ENCODE peak calls at places on chromosomes 12 and 14, in five cellular contexts. One of them, this sample, is unnamed.

GRCh38 chr12:66548338-66549049 is 130.4 kb downstream of the GRIP1 start:
- DNase-seq in astrocyte of the cerebellum: no peak
- DNase-seq in cardiac muscle cell: no peak
- DNase-seq in neural progenitor cell: peak
- DNase-seq in epithelial cell of proximal tubule: no peak
- DNase-seq in this sample: no peak

GRCh38 chr12:120238839-120239445 is 26.6 kb downstream of the PXN start:
- DNase-seq in astrocyte of the cerebellum: no peak
- DNase-seq in cardiac muscle cell: no peak
- DNase-seq in neural progenitor cell: no peak
- DNase-seq in epithelial cell of proximal tubule: no peak
- DNase-seq in this sample: no peak

GRCh38 chr12:80954857-80955520 is 17.3 kb upstream of the LIN7A start:
- DNase-seq in astrocyte of the cerebellum: no peak
- DNase-seq in cardiac muscle cell: peak
- DNase-seq in neural progenitor cell: no peak
- DNase-seq in epithelial cell of proximal tubule: no peak
- DNase-seq in this sample: no peak

GRCh38 chr14:103624860-103625259 is 4.2 kb upstream of the KLC1 start:
- DNase-seq in astrocyte of the cerebellum: no peak
- DNase-seq in cardiac muscle cell: no peak
- DNase-seq in neural progenitor cell: peak
- DNase-seq in epithelial cell of proximal tubule: no peak
- DNase-seq in this sample: peak

GRCh38 chr14:77882098-77882497 is 82.2 kb downstream of the ADCK1 start:
- DNase-seq in astrocyte of the cerebellum: no peak
- DNase-seq in cardiac muscle cell: peak
- DNase-seq in neural progenitor cell: no peak
- DNase-seq in epithelial cell of proximal tubule: no peak
- DNase-seq in this sample: no peak

GRCh38 chr12:119463211-119463914 is 128.8 kb downstream of the CCDC60 start:
- DNase-seq in astrocyte of the cerebellum: no peak
- DNase-seq in cardiac muscle cell: peak
- DNase-seq in neural progenitor cell: no peak
- DNase-seq in epithelial cell of proximal tubule: no peak
- DNase-seq in this sample: no peak

GRCh38 chr14:81246561-81247270 is 26.0 kb upstream of the GTF2A1 start:
- DNase-seq in astrocyte of the cerebellum: no peak
- DNase-seq in cardiac muscle cell: no peak
- DNase-seq in neural progenitor cell: no peak
- DNase-seq in epithelial cell of proximal tubule: no peak
- DNase-seq in this sample: no peak

GRCh38 chr14:75604979-75605825 is 26.8 kb downstream of the FLVCR2 start:
- DNase-seq in astrocyte of the cerebellum: no peak
- DNase-seq in cardiac muscle cell: no peak
- DNase-seq in neural progenitor cell: no peak
- DNase-seq in epithelial cell of proximal tubule: peak
- DNase-seq in this sample: peak

GRCh38 chr12:106149096-106149784 is 10.5 kb upstream of the NUAK1 start:
- DNase-seq in astrocyte of the cerebellum: no peak
- DNase-seq in cardiac muscle cell: peak
- DNase-seq in neural progenitor cell: peak
- DNase-seq in epithelial cell of proximal tubule: no peak
- DNase-seq in this sample: peak

GRCh38 chr12:119780786-119781434 is 96.2 kb downstream of the CIT start:
- DNase-seq in astrocyte of the cerebellum: peak
- DNase-seq in cardiac muscle cell: peak
- DNase-seq in neural progenitor cell: peak
- DNase-seq in epithelial cell of proximal tubule: no peak
- DNase-seq in this sample: peak

GRCh38 chr12:71721781-71722511 is 32.7 kb upstream of the RAB21 start:
- DNase-seq in astrocyte of the cerebellum: no peak
- DNase-seq in cardiac muscle cell: no peak
- DNase-seq in neural progenitor cell: no peak
- DNase-seq in epithelial cell of proximal tubule: no peak
- DNase-seq in this sample: no peak

GRCh38 chr14:97036096-97036852 is 239.1 kb downstream of the VRK1 start:
- DNase-seq in astrocyte of the cerebellum: no peak
- DNase-seq in cardiac muscle cell: no peak
- DNase-seq in neural progenitor cell: peak
- DNase-seq in epithelial cell of proximal tubule: no peak
- DNase-seq in this sample: no peak

GRCh38 chr14:92704036-92704804 is 44.2 kb downstream of the LGMN start:
- DNase-seq in astrocyte of the cerebellum: no peak
- DNase-seq in cardiac muscle cell: no peak
- DNase-seq in neural progenitor cell: no peak
- DNase-seq in epithelial cell of proximal tubule: no peak
- DNase-seq in this sample: no peak

GRCh38 chr12:14108702-14109101 is 127.3 kb upstream of the GRIN2B start:
- DNase-seq in astrocyte of the cerebellum: no peak
- DNase-seq in cardiac muscle cell: peak
- DNase-seq in neural progenitor cell: no peak
- DNase-seq in epithelial cell of proximal tubule: no peak
- DNase-seq in this sample: no peak

GRCh38 chr12:124519741-124520140 is 47.7 kb downstream of the NCOR2 start:
- DNase-seq in astrocyte of the cerebellum: no peak
- DNase-seq in cardiac muscle cell: no peak
- DNase-seq in neural progenitor cell: no peak
- DNase-seq in epithelial cell of proximal tubule: no peak
- DNase-seq in this sample: no peak

GRCh38 chr14:37090026-37090425 is 82.4 kb downstream of the SLC25A21 start:
- DNase-seq in astrocyte of the cerebellum: no peak
- DNase-seq in cardiac muscle cell: no peak
- DNase-seq in neural progenitor cell: no peak
- DNase-seq in epithelial cell of proximal tubule: no peak
- DNase-seq in this sample: no peak

GRCh38 chr12:65565601-65566560 is 258.4 kb upstream of the HMGA2 start:
- DNase-seq in astrocyte of the cerebellum: peak
- DNase-seq in cardiac muscle cell: peak
- DNase-seq in neural progenitor cell: no peak
- DNase-seq in epithelial cell of proximal tubule: peak
- DNase-seq in this sample: peak

GRCh38 chr12:91422107-91422506 is 239.5 kb upstream of the DCN start:
- DNase-seq in astrocyte of the cerebellum: no peak
- DNase-seq in cardiac muscle cell: no peak
- DNase-seq in neural progenitor cell: no peak
- DNase-seq in epithelial cell of proximal tubule: no peak
- DNase-seq in this sample: no peak

GRCh38 chr12:109134186-109134917 is 18.0 kb downstream of the ACACB start:
- DNase-seq in astrocyte of the cerebellum: no peak
- DNase-seq in cardiac muscle cell: peak
- DNase-seq in neural progenitor cell: peak
- DNase-seq in epithelial cell of proximal tubule: no peak
- DNase-seq in this sample: peak

GRCh38 chr12:69459477-69459876 is 10.7 kb upstream of the FRS2 start:
- DNase-seq in astrocyte of the cerebellum: no peak
- DNase-seq in cardiac muscle cell: peak
- DNase-seq in neural progenitor cell: no peak
- DNase-seq in epithelial cell of proximal tubule: no peak
- DNase-seq in this sample: no peak

GRCh38 chr12:113860950-113861349 is 105.2 kb downstream of the RBM19 start:
- DNase-seq in astrocyte of the cerebellum: peak
- DNase-seq in cardiac muscle cell: no peak
- DNase-seq in neural progenitor cell: no peak
- DNase-seq in epithelial cell of proximal tubule: no peak
- DNase-seq in this sample: peak

GRCh38 chr14:79745046-79745445 is 466.3 kb downstream of the DIO2 start:
- DNase-seq in astrocyte of the cerebellum: no peak
- DNase-seq in cardiac muscle cell: no peak
- DNase-seq in neural progenitor cell: no peak
- DNase-seq in epithelial cell of proximal tubule: no peak
- DNase-seq in this sample: no peak

GRCh38 chr12:114013601-114014345 is 47.6 kb upstream of the RBM19 start:
- DNase-seq in astrocyte of the cerebellum: no peak
- DNase-seq in cardiac muscle cell: peak
- DNase-seq in neural progenitor cell: peak
- DNase-seq in epithelial cell of proximal tubule: no peak
- DNase-seq in this sample: peak

GRCh38 chr14:93114068-93114710 is 1.5 kb downstream of the ITPK1 start:
- DNase-seq in astrocyte of the cerebellum: no peak
- DNase-seq in cardiac muscle cell: no peak
- DNase-seq in neural progenitor cell: peak
- DNase-seq in epithelial cell of proximal tubule: no peak
- DNase-seq in this sample: no peak

GRCh38 chr14:74980746-74981661 is 21.7 kb upstream of the EIF2B2 start:
- DNase-seq in astrocyte of the cerebellum: peak
- DNase-seq in cardiac muscle cell: peak
- DNase-seq in neural progenitor cell: peak
- DNase-seq in epithelial cell of proximal tubule: no peak
- DNase-seq in this sample: peak

GRCh38 chr12:32270818-32271710 is 128.3 kb upstream of the FGD4 start:
- DNase-seq in astrocyte of the cerebellum: no peak
- DNase-seq in cardiac muscle cell: no peak
- DNase-seq in neural progenitor cell: peak
- DNase-seq in epithelial cell of proximal tubule: peak
- DNase-seq in this sample: peak

GRCh38 chr14:104827173-104828055 is 26.5 kb downstream of the ZBTB42 start:
- DNase-seq in astrocyte of the cerebellum: no peak
- DNase-seq in cardiac muscle cell: peak
- DNase-seq in neural progenitor cell: peak
- DNase-seq in epithelial cell of proximal tubule: no peak
- DNase-seq in this sample: peak

GRCh38 chr14:103634156-103634555 is 5.1 kb downstream of the KLC1 start:
- DNase-seq in astrocyte of the cerebellum: no peak
- DNase-seq in cardiac muscle cell: no peak
- DNase-seq in neural progenitor cell: no peak
- DNase-seq in epithelial cell of proximal tubule: no peak
- DNase-seq in this sample: no peak

GRCh38 chr14:85002846-85003245 is 527.1 kb upstream of the FLRT2 start:
- DNase-seq in astrocyte of the cerebellum: no peak
- DNase-seq in cardiac muscle cell: no peak
- DNase-seq in neural progenitor cell: no peak
- DNase-seq in epithelial cell of proximal tubule: no peak
- DNase-seq in this sample: no peak

GRCh38 chr14:73785834-73786631 is 65.6 kb upstream of the PTGR2 start:
- DNase-seq in astrocyte of the cerebellum: peak
- DNase-seq in cardiac muscle cell: peak
- DNase-seq in neural progenitor cell: peak
- DNase-seq in epithelial cell of proximal tubule: peak
- DNase-seq in this sample: peak
- TF ChIP-seq CTCF in astrocyte of the cerebellum: peak
- TF ChIP-seq CTCF in cardiac muscle cell: peak
- TF ChIP-seq CTCF in neural progenitor cell: no peak
- TF ChIP-seq CTCF in epithelial cell of proximal tubule: peak
- TF ChIP-seq CTCF in this sample: peak

GRCh38 chr14:24136684-24137528 is 912 bp downstream of the PSME1 start:
- DNase-seq in astrocyte of the cerebellum: no peak
- DNase-seq in cardiac muscle cell: no peak
- DNase-seq in neural progenitor cell: no peak
- DNase-seq in epithelial cell of proximal tubule: no peak
- DNase-seq in this sample: no peak

GRCh38 chr14:24133730-24134129 is 2.3 kb upstream of the PSME1 start:
- DNase-seq in astrocyte of the cerebellum: no peak
- DNase-seq in cardiac muscle cell: no peak
- DNase-seq in neural progenitor cell: no peak
- DNase-seq in epithelial cell of proximal tubule: no peak
- DNase-seq in this sample: no peak

GRCh38 chr14:24137529-24138395 is 1.8 kb downstream of the PSME1 start:
- DNase-seq in astrocyte of the cerebellum: no peak
- DNase-seq in cardiac muscle cell: no peak
- DNase-seq in neural progenitor cell: no peak
- DNase-seq in epithelial cell of proximal tubule: no peak
- DNase-seq in this sample: no peak

GRCh38 chr14:24135834-24136683 is at the start of gene PSME1:
- DNase-seq in astrocyte of the cerebellum: peak
- DNase-seq in cardiac muscle cell: peak
- DNase-seq in neural progenitor cell: peak
- DNase-seq in epithelial cell of proximal tubule: no peak
- DNase-seq in this sample: peak

GRCh38 chr14:24135584-24135833 is 485 bp upstream of the PSME1 start:
- DNase-seq in astrocyte of the cerebellum: no peak
- DNase-seq in cardiac muscle cell: no peak
- DNase-seq in neural progenitor cell: no peak
- DNase-seq in epithelial cell of proximal tubule: no peak
- DNase-seq in this sample: no peak
- H3K4me3 ChIP-seq in astrocyte of the cerebellum: peak
- H3K4me3 ChIP-seq in cardiac muscle cell: peak
- H3K4me3 ChIP-seq in neural progenitor cell: peak
- H3K4me3 ChIP-seq in epithelial cell of proximal tubule: peak
- H3K4me3 ChIP-seq in this sample: peak

DNA sequence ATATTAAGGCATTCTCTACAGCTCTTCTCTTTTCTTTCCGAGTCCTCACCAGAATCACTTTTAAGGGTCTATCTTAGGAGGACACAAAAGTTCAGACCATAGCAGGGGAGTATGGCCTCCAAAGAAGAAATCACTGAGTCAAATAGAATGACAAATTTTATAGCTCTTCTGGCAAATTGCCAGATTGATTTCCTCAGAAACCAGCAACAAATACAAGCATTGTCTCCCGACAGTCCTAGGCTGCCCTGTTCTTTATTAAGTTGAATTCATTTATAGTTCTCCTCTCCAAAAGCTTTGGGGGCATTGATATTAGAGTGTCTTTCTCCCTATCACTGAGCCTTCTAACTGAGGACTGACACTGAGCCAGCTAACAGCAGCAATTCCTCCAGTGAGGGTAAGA is 156.4 kb upstream of the FRMD6 start:
- DNase-seq in astrocyte of the cerebellum: no peak
- DNase-seq in cardiac muscle cell: no peak
- DNase-seq in neural progenitor cell: no peak
- DNase-seq in epithelial cell of proximal tubule: no peak
- DNase-seq in this sample: no peak
- TF ChIP-seq CTCF in astrocyte of the cerebellum: no peak
- TF ChIP-seq CTCF in cardiac muscle cell: no peak
- TF ChIP-seq CTCF in neural progenitor cell: no peak
- TF ChIP-seq CTCF in epithelial cell of proximal tubule: no peak
- TF ChIP-seq CTCF in this sample: no peak

GRCh38 chr12:24038211-24038997 is 88.9 kb upstream of the SOX5 start:
- DNase-seq in astrocyte of the cerebellum: no peak
- DNase-seq in cardiac muscle cell: no peak
- DNase-seq in neural progenitor cell: peak
- DNase-seq in epithelial cell of proximal tubule: no peak
- DNase-seq in this sample: peak

GRCh38 chr12:24036438-24037204 is 87.2 kb upstream of the SOX5 start:
- DNase-seq in astrocyte of the cerebellum: no peak
- DNase-seq in cardiac muscle cell: peak
- DNase-seq in neural progenitor cell: no peak
- DNase-seq in epithelial cell of proximal tubule: no peak
- DNase-seq in this sample: no peak

GRCh38 chr12:24042651-24043050 is 93.2 kb upstream of the SOX5 start:
- DNase-seq in astrocyte of the cerebellum: no peak
- DNase-seq in cardiac muscle cell: no peak
- DNase-seq in neural progenitor cell: no peak
- DNase-seq in epithelial cell of proximal tubule: no peak
- DNase-seq in this sample: no peak

GRCh38 chr12:24034894-24035293 is 85.4 kb upstream of the SOX5 start:
- DNase-seq in astrocyte of the cerebellum: no peak
- DNase-seq in cardiac muscle cell: no peak
- DNase-seq in neural progenitor cell: no peak
- DNase-seq in epithelial cell of proximal tubule: no peak
- DNase-seq in this sample: no peak

DNA sequence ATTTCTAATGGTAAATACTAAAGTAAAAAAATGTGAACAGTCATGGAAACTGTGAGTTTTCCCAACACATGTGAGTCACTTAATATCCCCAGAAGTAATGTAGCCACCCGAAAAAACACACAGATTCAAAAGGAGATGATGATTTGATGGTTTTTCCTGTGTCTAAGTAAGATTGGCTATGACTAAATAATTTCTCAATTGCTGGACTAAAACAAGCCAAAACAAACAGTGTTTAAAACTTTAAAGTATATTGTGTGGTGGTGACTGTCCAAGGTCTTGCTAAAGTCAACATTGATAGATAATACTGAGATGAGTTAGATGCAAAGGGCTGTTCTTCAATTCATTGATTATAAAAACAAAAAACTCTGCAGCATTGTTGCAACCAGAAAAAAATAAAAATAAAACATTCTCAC is 89.6 kb upstream of the SOX5 start:
- DNase-seq in astrocyte of the cerebellum: peak
- DNase-seq in cardiac muscle cell: no peak
- DNase-seq in neural progenitor cell: no peak
- DNase-seq in epithelial cell of proximal tubule: no peak
- DNase-seq in this sample: peak
- H3K4me3 ChIP-seq in astrocyte of the cerebellum: no peak
- H3K4me3 ChIP-seq in cardiac muscle cell: no peak
- H3K4me3 ChIP-seq in neural progenitor cell: no peak
- H3K4me3 ChIP-seq in epithelial cell of proximal tubule: no peak
- H3K4me3 ChIP-seq in this sample: no peak

This sample was measured in fibroblast of the aortic adventitia.